ENCODE peak calls at places on chromosome 9, in five cellular contexts. L is heart left ventricle, K is progenitor cell of endocrine pancreas, S is sigmoid colon, Z is H54. Q is an unnamed sample.
A peak's percentile ranks its signal among the peaks of the same experiment; 100 is the strongest.

GRCh38 chr9:34279431-34279830 is 49.6 kb downstream of the KIF24 start:
- DNase-seq in K (no peak), L (no peak), Z (no peak), S (no peak), Q (no peak)

GRCh38 chr9:69946800-69947437 is 96.7 kb upstream of the MAMDC2 start:
- DNase-seq in L (no peak), Z (peak; percentile 57), K (no peak), S (no peak), Q (no peak)

GRCh38 chr9:89880161-89880560 is 275.3 kb downstream of the GADD45G start:
- DNase-seq in K (no peak), Z (no peak), S (peak; percentile 56), L (no peak), Q (peak; percentile 87)

GRCh38 chr9:98109052-98109451 is 10.0 kb downstream of the TRIM14 start:
- DNase-seq in L (no peak), K (no peak), S (no peak), Z (no peak), Q (no peak)

GRCh38 chr9:96599298-96599697 is 20.3 kb downstream of the CDC14B start:
- DNase-seq in Z (no peak), K (no peak), S (no peak), L (no peak), Q (no peak)

GRCh38 chr9:124290053-124290581 is 32.4 kb downstream of the NEK6 start:
- DNase-seq in Z (no peak), S (no peak), L (no peak), K (no peak), Q (no peak)

GRCh38 chr9:81028504-81028903 is 660.8 kb downstream of the TLE1 start:
- DNase-seq in K (no peak), Z (peak; percentile 65), S (no peak), L (no peak), Q (no peak)

GRCh38 chr9:83628540-83628939 is 5.6 kb downstream of the IDNK start:
- DNase-seq in L (no peak), S (no peak), K (no peak), Z (no peak), Q (no peak)

GRCh38 chr9:17052626-17053025 is 82.2 kb upstream of the CNTLN start:
- DNase-seq in S (no peak), Z (no peak), K (no peak), L (no peak), Q (no peak)

GRCh38 chr9:76394023-76394895 is at the start of gene RFK:
- DNase-seq in L (peak; percentile 95), K (peak; percentile 92), Z (peak; percentile 97), S (peak; percentile 97), Q (peak; percentile 98)

GRCh38 chr9:136865768-136866103 is 372 bp downstream of the EDF1 start:
- DNase-seq in Z (no peak), K (no peak), S (peak; percentile 74), L (peak; percentile 49), Q (no peak)

GRCh38 chr9:131523451-131524435 is 7.3 kb downstream of the UCK1 start:
- DNase-seq in L (no peak), K (no peak), Z (no peak), S (peak; percentile 54), Q (no peak)

GRCh38 chr9:121192518-121192917 is 9.2 kb downstream of the RAB14 start:
- DNase-seq in S (no peak), Z (no peak), L (no peak), K (no peak), Q (no peak)

GRCh38 chr9:120348951-120349429 is 231.0 kb downstream of the CDK5RAP2 start:
- DNase-seq in K (peak; percentile 42), S (no peak), L (no peak), Z (peak; percentile 76), Q (no peak)

GRCh38 chr9:17775646-17776045 is 196.8 kb downstream of the SH3GL2 start:
- DNase-seq in L (no peak), Z (no peak), K (no peak), S (no peak), Q (no peak)

GRCh38 chr9:137006116-137007003 is 10.0 kb upstream of the CLIC3 start:
- DNase-seq in Z (no peak), K (no peak), L (no peak), S (no peak), Q (no peak)

GRCh38 chr9:21836437-21837161 is 34.2 kb downstream of the MTAP start:
- DNase-seq in L (no peak), K (no peak), Z (no peak), S (no peak), Q (no peak)

GRCh38 chr9:91935805-91936204 is 14.2 kb downstream of the ROR2 start:
- DNase-seq in Z (no peak), S (no peak), L (no peak), K (no peak), Q (no peak)

GRCh38 chr9:91187965-91188344 is 173.8 kb downstream of the AUH start:
- DNase-seq in K (no peak), S (peak; percentile 84), L (peak; percentile 68), Z (no peak), Q (no peak)

GRCh38 chr9:5364294-5364990 is 24.8 kb upstream of the RLN1 start:
- DNase-seq in Z (no peak), K (no peak), S (no peak), L (no peak), Q (no peak)